ENCODE peak calls at places on chromosomes 4 and X, in four cellular contexts. T, Q, R and J are unnamed samples.

GRCh38 chr4:76430519-76431388 is 4.3 kb upstream of the SHROOM3 start:
- DNase-seq in T (no peak), Q (no peak), R (no peak), J (no peak)

GRCh38 chr4:74522251-74522991 is 77.5 kb downstream of the AREG start:
- DNase-seq in T (no peak), Q (no peak), R (no peak), J (no peak)

GRCh38 chr4:1491630-1492457 is 85.6 kb upstream of the NKX1-1 start:
- DNase-seq in T (no peak), Q (no peak), R (no peak), J (no peak)

GRCh38 chr4:6772223-6772928 is 10.2 kb upstream of the KIAA0232 start:
- DNase-seq in T (peak), Q (no peak), R (no peak), J (peak)

GRCh38 chr4:86442881-86443280 is 83.0 kb upstream of the MAPK10 start:
- DNase-seq in T (no peak), Q (no peak), R (no peak), J (no peak)

GRCh38 chr4:43089730-43090129 is 197.2 kb downstream of the GRXCR1 start:
- DNase-seq in T (no peak), Q (no peak), R (no peak), J (no peak)

GRCh38 chrX:145292208-145292607 is 44.9 kb downstream of the SPANXN1 start:
- DNase-seq in T (no peak), Q (no peak), R (no peak), J (no peak)

GRCh38 chr4:127047930-127048329 is 584.8 kb upstream of the INTU start:
- DNase-seq in T (no peak), Q (no peak), R (no peak), J (no peak)

GRCh38 chr4:123606946-123607542 is 210.4 kb downstream of the SPRY1 start:
- DNase-seq in T (no peak), Q (no peak), R (no peak), J (no peak)

GRCh38 chr4:7427326-7428260 is 7.1 kb downstream of the PSAPL1 start:
- DNase-seq in T (peak), Q (peak), R (peak), J (no peak)

GRCh38 chr4:180380733-180381132 is 1862.5 kb upstream of the TENM3 start:
- DNase-seq in T (no peak), Q (no peak), R (no peak), J (peak)

GRCh38 chr4:175263537-175263936 is 345.4 kb downstream of the ADAM29 start:
- DNase-seq in T (no peak), Q (no peak), R (no peak), J (no peak)

GRCh38 chr4:25814323-25814722 is 48.5 kb downstream of the SEL1L3 start:
- DNase-seq in T (peak), Q (peak), R (peak), J (no peak)
- TF ChIP-seq POLR2A in T (no peak), Q (no peak), R (no peak), J (no peak)

GRCh38 chrX:132217203-132218073 is 1.8 kb downstream of the RAP2C start:
- DNase-seq in T (peak), Q (peak), R (peak), J (peak)
- TF ChIP-seq POLR2A in T (peak), Q (no peak), R (no peak), J (peak)

GRCh38 chrX:74535633-74536141 is 78.7 kb downstream of the RLIM start:
- DNase-seq in T (peak), Q (peak), R (peak), J (peak)
- TF ChIP-seq POLR2A in T (peak), Q (no peak), R (no peak), J (no peak)

GRCh38 chrX:119467842-119468185 is 430 bp upstream of the SLC25A5 start:
- DNase-seq in T (no peak), Q (no peak), R (peak), J (no peak)

GRCh38 chrX:119468930-119469635 is 839 bp downstream of the SLC25A5 start:
- DNase-seq in T (peak), Q (peak), R (peak), J (peak)

GRCh38 chrX:119467433-119467832 is 811 bp upstream of the SLC25A5 start:
- DNase-seq in T (no peak), Q (no peak), R (no peak), J (no peak)

GRCh38 chrX:119466970-119467369 is 1.3 kb upstream of the SLC25A5 start:
- DNase-seq in T (no peak), Q (no peak), R (no peak), J (no peak)

GRCh38 chrX:119468186-119468929 is at the start of gene SLC25A5:
- DNase-seq in T (peak), Q (peak), R (peak), J (peak)
- TF ChIP-seq POLR2A in T (peak), Q (no peak), R (peak), J (peak)

GRCh38 chr4:108473163-108473720 is 147.1 kb upstream of the RPL34 start:
- DNase-seq in T (no peak), Q (no peak), R (no peak), J (no peak)
- TF ChIP-seq POLR2A in T (no peak), Q (no peak), R (no peak), J (no peak)

DNA sequence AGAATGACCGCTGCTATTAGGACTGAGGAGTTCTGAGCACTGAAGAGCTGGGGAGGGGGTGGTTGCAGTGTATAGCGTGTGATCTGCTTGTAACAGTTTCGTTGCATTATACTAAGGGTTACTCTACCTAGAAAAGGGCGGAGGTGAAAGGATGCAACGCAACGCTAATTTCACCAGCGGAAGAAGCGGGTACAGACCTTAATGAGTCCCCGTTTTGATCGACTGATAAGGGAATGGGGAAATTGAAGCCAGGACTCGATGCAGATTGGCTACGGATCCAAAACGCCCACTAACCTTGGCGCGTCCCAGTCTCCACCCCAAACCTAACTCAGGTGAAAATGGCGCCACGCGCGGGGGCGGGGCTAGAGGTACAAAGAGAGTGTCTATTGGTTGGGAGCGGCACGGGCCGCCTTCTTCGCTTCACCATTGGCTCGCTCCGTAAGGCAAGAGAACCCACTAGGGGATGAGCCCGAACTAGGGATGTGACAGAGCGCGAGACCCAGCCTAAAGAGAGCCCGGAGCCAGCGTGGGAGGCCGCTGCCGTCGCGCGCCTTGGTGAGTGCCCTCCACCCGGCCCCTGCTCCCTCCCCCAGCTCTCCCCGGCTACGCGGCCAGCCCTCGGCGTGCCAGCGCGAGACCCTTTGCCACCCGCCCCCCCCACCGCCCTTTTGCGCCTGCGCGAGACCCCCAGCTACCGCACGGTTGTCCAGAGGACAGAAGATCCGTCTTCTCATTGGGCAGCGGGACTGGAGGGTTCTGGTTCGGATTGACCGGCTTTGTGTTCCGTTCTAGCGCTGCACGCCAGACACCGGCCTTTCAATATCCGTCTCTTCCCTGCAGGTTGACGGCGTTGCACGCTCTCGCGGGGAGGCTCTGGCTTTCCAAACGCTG is at the start of gene EBP:
- DNase-seq in T (peak), Q (peak), R (peak), J (peak)
- TF ChIP-seq POLR2A in T (peak), Q (no peak), R (no peak), J (peak)

GRCh38 chr4:140640150-140640748 is 71.5 kb upstream of the UCP1 start:
- DNase-seq in T (no peak), Q (no peak), R (no peak), J (no peak)

GRCh38 chr4:140641105-140641555 is 72.4 kb upstream of the UCP1 start:
- DNase-seq in T (no peak), Q (no peak), R (no peak), J (no peak)

GRCh38 chr4:140642674-140643437 is 74.1 kb upstream of the UCP1 start:
- DNase-seq in T (no peak), Q (no peak), R (no peak), J (no peak)

GRCh38 chr4:140643571-140644055 is 74.9 kb upstream of the UCP1 start:
- DNase-seq in T (no peak), Q (no peak), R (no peak), J (no peak)

GRCh38 chr4:140641789-140642439 is 73.2 kb upstream of the UCP1 start:
- DNase-seq in T (no peak), Q (peak), R (no peak), J (no peak)
- TF ChIP-seq POLR2A in T (no peak), Q (no peak), R (no peak), J (no peak)

GRCh38 chr4:61630548-61630947 is 430.4 kb downstream of the ADGRL3 start:
- DNase-seq in T (no peak), Q (no peak), R (no peak), J (no peak)
- TF ChIP-seq POLR2A in T (no peak), Q (no peak), R (no peak), J (no peak)